ENCODE peak calls at places on chromosomes 11 and 22, in nine cellular contexts. One of them, this sample, is unnamed.

GRCh38 chr11:117020287-117020686 is 77.9 kb downstream of the SIK3 start:
- DNase-seq in psoas muscle: no peak
- DNase-seq in fibroblast of mammary gland: no peak
- DNase-seq in cardiac muscle cell: no peak
- DNase-seq in skeletal muscle cell: no peak
- DNase-seq in right lobe of liver: no peak
- DNase-seq in dorsolateral prefrontal cortex: no peak
- DNase-seq in NB4: no peak
- DNase-seq in A549: no peak
- DNase-seq in this sample: no peak

GRCh38 chr11:58493676-58494075 is 14.2 kb downstream of the OR5B21 start:
- DNase-seq in psoas muscle: no peak
- DNase-seq in fibroblast of mammary gland: peak; percentile 34
- DNase-seq in cardiac muscle cell: no peak
- DNase-seq in skeletal muscle cell: no peak
- DNase-seq in right lobe of liver: no peak
- DNase-seq in dorsolateral prefrontal cortex: no peak
- DNase-seq in NB4: no peak
- DNase-seq in A549: no peak
- DNase-seq in this sample: no peak

GRCh38 chr11:59473015-59473414 is at the start of gene OR4D10:
- DNase-seq in psoas muscle: no peak
- DNase-seq in fibroblast of mammary gland: no peak
- DNase-seq in cardiac muscle cell: no peak
- DNase-seq in skeletal muscle cell: no peak
- DNase-seq in right lobe of liver: no peak
- DNase-seq in dorsolateral prefrontal cortex: no peak
- DNase-seq in NB4: no peak
- DNase-seq in A549: no peak
- DNase-seq in this sample: no peak

GRCh38 chr11:125036933-125037332 is 26.2 kb upstream of the SLC37A2 start:
- DNase-seq in psoas muscle: no peak
- DNase-seq in fibroblast of mammary gland: peak; percentile 98
- DNase-seq in cardiac muscle cell: peak; percentile 61
- DNase-seq in skeletal muscle cell: peak; percentile 56
- DNase-seq in right lobe of liver: no peak
- DNase-seq in dorsolateral prefrontal cortex: no peak
- DNase-seq in NB4: peak; percentile 6
- DNase-seq in A549: no peak
- DNase-seq in this sample: peak; percentile 5

GRCh38 chr11:80327971-80328614 is 887.3 kb upstream of the TENM4 start:
- DNase-seq in psoas muscle: no peak
- DNase-seq in fibroblast of mammary gland: no peak
- DNase-seq in cardiac muscle cell: no peak
- DNase-seq in skeletal muscle cell: no peak
- DNase-seq in right lobe of liver: no peak
- DNase-seq in dorsolateral prefrontal cortex: no peak
- DNase-seq in NB4: no peak
- DNase-seq in A549: no peak
- DNase-seq in this sample: no peak

GRCh38 chr11:36103933-36104530 is 160.2 kb downstream of the LDLRAD3 start:
- DNase-seq in psoas muscle: no peak
- DNase-seq in fibroblast of mammary gland: no peak
- DNase-seq in cardiac muscle cell: no peak
- DNase-seq in skeletal muscle cell: no peak
- DNase-seq in right lobe of liver: no peak
- DNase-seq in dorsolateral prefrontal cortex: no peak
- DNase-seq in NB4: no peak
- DNase-seq in A549: no peak
- DNase-seq in this sample: no peak

GRCh38 chr11:120303004-120303637 is 22.0 kb upstream of the TLCD5 start:
- DNase-seq in psoas muscle: peak; percentile 68
- DNase-seq in fibroblast of mammary gland: peak; percentile 72
- DNase-seq in cardiac muscle cell: peak; percentile 89
- DNase-seq in skeletal muscle cell: peak; percentile 29
- DNase-seq in right lobe of liver: peak; percentile 75
- DNase-seq in dorsolateral prefrontal cortex: peak; percentile 48
- DNase-seq in NB4: peak; percentile 81
- DNase-seq in A549: peak; percentile 76
- DNase-seq in this sample: peak; percentile 63

GRCh38 chr22:38874529-38875222 is 2.7 kb upstream of the CBX6 start:
- DNase-seq in psoas muscle: no peak
- DNase-seq in fibroblast of mammary gland: no peak
- DNase-seq in cardiac muscle cell: no peak
- DNase-seq in skeletal muscle cell: no peak
- DNase-seq in right lobe of liver: no peak
- DNase-seq in dorsolateral prefrontal cortex: no peak
- DNase-seq in NB4: no peak
- DNase-seq in A549: no peak
- DNase-seq in this sample: no peak

GRCh38 chr11:69167130-69167915 is 11.6 kb downstream of the SMIM38 start:
- DNase-seq in psoas muscle: no peak
- DNase-seq in fibroblast of mammary gland: no peak
- DNase-seq in cardiac muscle cell: no peak
- DNase-seq in skeletal muscle cell: no peak
- DNase-seq in right lobe of liver: no peak
- DNase-seq in dorsolateral prefrontal cortex: no peak
- DNase-seq in NB4: no peak
- DNase-seq in A549: no peak
- DNase-seq in this sample: peak; percentile 16

GRCh38 chr11:70364745-70365535 is 33.4 kb upstream of the CTTN start:
- DNase-seq in psoas muscle: no peak
- DNase-seq in fibroblast of mammary gland: no peak
- DNase-seq in cardiac muscle cell: no peak
- DNase-seq in skeletal muscle cell: no peak
- DNase-seq in right lobe of liver: no peak
- DNase-seq in dorsolateral prefrontal cortex: no peak
- DNase-seq in NB4: peak; percentile 97
- DNase-seq in A549: no peak
- DNase-seq in this sample: no peak

GRCh38 chr22:25192406-25192805 is 7.3 kb upstream of the CRYBB3 start:
- DNase-seq in psoas muscle: no peak
- DNase-seq in fibroblast of mammary gland: no peak
- DNase-seq in cardiac muscle cell: no peak
- DNase-seq in skeletal muscle cell: no peak
- DNase-seq in right lobe of liver: no peak
- DNase-seq in dorsolateral prefrontal cortex: peak; percentile 35
- DNase-seq in NB4: no peak
- DNase-seq in A549: no peak
- DNase-seq in this sample: no peak

GRCh38 chr22:25193548-25193947 is 6.1 kb upstream of the CRYBB3 start:
- DNase-seq in psoas muscle: no peak
- DNase-seq in fibroblast of mammary gland: no peak
- DNase-seq in cardiac muscle cell: peak; percentile 4
- DNase-seq in skeletal muscle cell: no peak
- DNase-seq in right lobe of liver: no peak
- DNase-seq in dorsolateral prefrontal cortex: no peak
- DNase-seq in NB4: no peak
- DNase-seq in A549: no peak
- DNase-seq in this sample: no peak

GRCh38 chr22:25197335-25197734 is 2.3 kb upstream of the CRYBB3 start:
- DNase-seq in psoas muscle: no peak
- DNase-seq in fibroblast of mammary gland: no peak
- DNase-seq in cardiac muscle cell: no peak
- DNase-seq in skeletal muscle cell: no peak
- DNase-seq in right lobe of liver: no peak
- DNase-seq in dorsolateral prefrontal cortex: no peak
- DNase-seq in NB4: no peak
- DNase-seq in A549: no peak
- DNase-seq in this sample: no peak

GRCh38 chr22:25196326-25196725 is 3.3 kb upstream of the CRYBB3 start:
- DNase-seq in psoas muscle: no peak
- DNase-seq in fibroblast of mammary gland: no peak
- DNase-seq in cardiac muscle cell: no peak
- DNase-seq in skeletal muscle cell: no peak
- DNase-seq in right lobe of liver: no peak
- DNase-seq in dorsolateral prefrontal cortex: no peak
- DNase-seq in NB4: no peak
- DNase-seq in A549: no peak
- DNase-seq in this sample: no peak

DNA sequence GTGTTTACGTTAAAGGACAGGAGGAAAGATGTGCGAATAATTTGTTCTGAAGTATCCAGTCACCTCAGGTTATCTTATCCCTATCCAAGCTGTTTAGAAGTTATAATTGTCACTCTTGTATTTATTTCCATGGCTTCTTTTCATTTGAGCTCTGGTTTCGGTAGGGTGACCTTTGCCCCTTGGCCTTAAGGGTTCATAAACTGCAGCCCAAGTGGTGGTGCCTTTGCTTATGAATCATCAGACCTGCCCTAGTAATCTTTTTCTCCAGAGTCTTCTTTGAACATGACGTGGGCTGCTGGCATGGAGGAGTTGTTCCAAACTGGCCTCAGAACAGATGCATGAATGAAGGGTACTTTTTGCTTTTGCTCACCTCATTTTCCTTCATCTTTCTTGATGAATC is 6.5 kb upstream of the CRYBB3 start:
- DNase-seq in psoas muscle: no peak
- DNase-seq in fibroblast of mammary gland: no peak
- DNase-seq in cardiac muscle cell: no peak
- DNase-seq in skeletal muscle cell: no peak
- DNase-seq in right lobe of liver: no peak
- DNase-seq in dorsolateral prefrontal cortex: no peak
- DNase-seq in NB4: no peak
- DNase-seq in A549: no peak
- DNase-seq in this sample: no peak
- H3K4me3 ChIP-seq in psoas muscle: no peak overlapping the region
- H3K4me3 ChIP-seq in fibroblast of mammary gland: no peak overlapping the region
- H3K4me3 ChIP-seq in cardiac muscle cell: no peak overlapping the region
- H3K4me3 ChIP-seq in skeletal muscle cell: no peak overlapping the region
- H3K4me3 ChIP-seq in right lobe of liver: no peak overlapping the region
- H3K4me3 ChIP-seq in dorsolateral prefrontal cortex: no peak overlapping the region
- H3K4me3 ChIP-seq in NB4: no peak overlapping the region
- H3K4me3 ChIP-seq in A549: no peak overlapping the region
- H3K4me3 ChIP-seq in this sample: no peak overlapping the region

GRCh38 chr11:67488155-67488480 is 5.3 kb downstream of the AIP start:
- DNase-seq in psoas muscle: no peak
- DNase-seq in fibroblast of mammary gland: no peak
- DNase-seq in cardiac muscle cell: no peak
- DNase-seq in skeletal muscle cell: no peak
- DNase-seq in right lobe of liver: no peak
- DNase-seq in dorsolateral prefrontal cortex: no peak
- DNase-seq in NB4: no peak
- DNase-seq in A549: no peak
- DNase-seq in this sample: no peak
- H3K4me3 ChIP-seq in psoas muscle: no peak overlapping the region
- H3K4me3 ChIP-seq in fibroblast of mammary gland: no peak overlapping the region
- H3K4me3 ChIP-seq in cardiac muscle cell: no peak overlapping the region
- H3K4me3 ChIP-seq in skeletal muscle cell: no peak overlapping the region
- H3K4me3 ChIP-seq in right lobe of liver: no peak overlapping the region
- H3K4me3 ChIP-seq in dorsolateral prefrontal cortex: no peak overlapping the region
- H3K4me3 ChIP-seq in NB4: no peak overlapping the region
- H3K4me3 ChIP-seq in A549: no peak overlapping the region
- H3K4me3 ChIP-seq in this sample: no peak overlapping the region

GRCh38 chr22:45975266-45976161 is 1.4 kb downstream of the WNT7B start:
- DNase-seq in psoas muscle: no peak
- DNase-seq in fibroblast of mammary gland: no peak
- DNase-seq in cardiac muscle cell: no peak
- DNase-seq in skeletal muscle cell: no peak
- DNase-seq in right lobe of liver: no peak
- DNase-seq in dorsolateral prefrontal cortex: no peak
- DNase-seq in NB4: no peak
- DNase-seq in A549: no peak
- DNase-seq in this sample: no peak
- H3K4me3 ChIP-seq in psoas muscle: no peak overlapping the region
- H3K4me3 ChIP-seq in fibroblast of mammary gland: no peak overlapping the region
- H3K4me3 ChIP-seq in cardiac muscle cell: no peak overlapping the region
- H3K4me3 ChIP-seq in skeletal muscle cell: no peak overlapping the region
- H3K4me3 ChIP-seq in right lobe of liver: no peak overlapping the region
- H3K4me3 ChIP-seq in dorsolateral prefrontal cortex: peak overlapping the region; percentile 62
- H3K4me3 ChIP-seq in NB4: no peak overlapping the region
- H3K4me3 ChIP-seq in A549: peak overlapping the region; percentile 99
- H3K4me3 ChIP-seq in this sample: no peak overlapping the region

GRCh38 chr11:76166314-76166713 is 40.0 kb downstream of the WNT11 start:
- DNase-seq in psoas muscle: peak; percentile 36
- DNase-seq in fibroblast of mammary gland: no peak
- DNase-seq in cardiac muscle cell: no peak
- DNase-seq in skeletal muscle cell: no peak
- DNase-seq in right lobe of liver: no peak
- DNase-seq in dorsolateral prefrontal cortex: no peak
- DNase-seq in NB4: peak; percentile 27
- DNase-seq in A549: no peak
- DNase-seq in this sample: no peak
- H3K4me3 ChIP-seq in psoas muscle: no peak overlapping the region
- H3K4me3 ChIP-seq in fibroblast of mammary gland: no peak overlapping the region
- H3K4me3 ChIP-seq in cardiac muscle cell: no peak overlapping the region
- H3K4me3 ChIP-seq in skeletal muscle cell: no peak overlapping the region
- H3K4me3 ChIP-seq in right lobe of liver: no peak overlapping the region
- H3K4me3 ChIP-seq in dorsolateral prefrontal cortex: no peak overlapping the region
- H3K4me3 ChIP-seq in NB4: no peak overlapping the region
- H3K4me3 ChIP-seq in A549: no peak overlapping the region
- H3K4me3 ChIP-seq in this sample: no peak overlapping the region